ENCODE peak calls at places on chromosomes 6 and 20, in ten cellular contexts. A is astrocyte of the spinal cord; H is ovary; O is heart right ventricle; B is pancreas; T is naive thymus-derived CD4-positive, alpha-beta T cell; Z is HFF-Myc; L is suprapubic skin; E is dorsolateral prefrontal cortex; N is cardiac muscle cell. W is an unnamed sample.

GRCh38 chr20:62401331-62401779 is 5.7 kb downstream of the CABLES2 start:
- DNase-seq in A (no peak), H (no peak), O (no peak), B (no peak), T (no peak), Z (no peak), L (no peak), E (no peak), N (no peak), W (no peak)

GRCh38 chr6:111032493-111033140 is 50.8 kb downstream of the RPF2 start:
- DNase-seq in A (no peak), H (no peak), O (no peak), B (no peak), T (no peak), Z (no peak), L (no peak), E (no peak), N (peak), W (peak)

GRCh38 chr20:18079756-18080353 is 22.1 kb upstream of the OVOL2 start:
- DNase-seq in A (no peak), H (no peak), O (no peak), B (no peak), T (no peak), Z (no peak), L (no peak), E (no peak), N (no peak), W (no peak)

GRCh38 chr20:56778765-56779195 is 149.7 kb downstream of the TFAP2C start:
- DNase-seq in A (peak), H (no peak), O (no peak), B (no peak), T (peak), Z (peak), L (no peak), E (no peak), N (peak), W (peak)

GRCh38 chr6:158476389-158476788 is 83.5 kb upstream of the TMEM181 start:
- DNase-seq in A (no peak), H (no peak), O (no peak), B (no peak), T (no peak), Z (no peak), L (no peak), E (no peak), N (no peak), W (no peak)

GRCh38 chr6:39698789-39699188 is 26.4 kb downstream of the KIF6 start:
- DNase-seq in A (no peak), H (no peak), O (no peak), B (no peak), T (no peak), Z (no peak), L (no peak), E (no peak), N (no peak), W (no peak)

GRCh38 chr20:16601019-16601418 is 27.8 kb upstream of the KIF16B start:
- DNase-seq in A (no peak), H (no peak), O (no peak), B (no peak), T (no peak), Z (no peak), L (no peak), E (no peak), N (peak), W (no peak)

GRCh38 chr20:36728986-36729385 is 16.9 kb downstream of the NDRG3 start:
- DNase-seq in A (peak), H (no peak), O (no peak), B (no peak), T (no peak), Z (no peak), L (no peak), E (no peak), N (peak), W (no peak)

GRCh38 chr20:17456226-17456625 is 75.0 kb downstream of the BFSP1 start:
- DNase-seq in A (no peak), H (no peak), O (no peak), B (no peak), T (no peak), Z (no peak), L (no peak), E (no peak), N (no peak), W (no peak)

GRCh38 chr6:167778497-167779122 is 48.1 kb upstream of the AFDN start:
- DNase-seq in A (no peak), H (no peak), O (no peak), B (no peak), T (no peak), Z (no peak), L (no peak), E (no peak), N (no peak), W (no peak)

GRCh38 chr6:82144852-82145332 is 102.7 kb downstream of the IBTK start:
- DNase-seq in A (peak), H (peak), O (peak), B (peak), T (no peak), Z (peak), L (no peak), E (no peak), N (peak), W (peak)

GRCh38 chr6:142716097-142716496 is 228.9 kb downstream of the HIVEP2 start:
- DNase-seq in A (no peak), H (no peak), O (no peak), B (no peak), T (no peak), Z (no peak), L (no peak), E (no peak), N (no peak), W (no peak)

GRCh38 chr6:21593927-21594421 is 423 bp downstream of the SOX4 start:
- DNase-seq in A (peak), H (no peak), O (no peak), B (peak), T (no peak), Z (no peak), L (no peak), E (no peak), N (peak), W (peak)

GRCh38 chr6:52877786-52878185 is 31.7 kb downstream of the GSTA3 start:
- DNase-seq in A (peak), H (no peak), O (no peak), B (no peak), T (no peak), Z (no peak), L (no peak), E (no peak), N (no peak), W (peak)

GRCh38 chr20:22794200-22794599 is 209.8 kb upstream of the FOXA2 start:
- DNase-seq in A (no peak), H (no peak), O (no peak), B (no peak), T (no peak), Z (no peak), L (no peak), E (no peak), N (no peak), W (no peak)

GRCh38 chr20:22796465-22797077 is 212.2 kb upstream of the FOXA2 start:
- DNase-seq in A (peak), H (no peak), O (no peak), B (no peak), T (no peak), Z (no peak), L (no peak), E (no peak), N (peak), W (peak)

GRCh38 chr20:22795455-22795854 is 211.1 kb upstream of the FOXA2 start:
- DNase-seq in A (no peak), H (no peak), O (no peak), B (no peak), T (no peak), Z (no peak), L (no peak), E (no peak), N (no peak), W (no peak)

GRCh38 chr20:22797103-22797502 is 212.7 kb upstream of the FOXA2 start:
- DNase-seq in A (no peak), H (no peak), O (no peak), B (no peak), T (no peak), Z (no peak), L (no peak), E (no peak), N (no peak), W (peak)

GRCh38 chr20:22795897-22796296 is 211.5 kb upstream of the FOXA2 start:
- DNase-seq in A (peak), H (peak), O (peak), B (no peak), T (no peak), Z (peak), L (peak), E (no peak), N (peak), W (peak)
- H3K4me3 ChIP-seq in A (no peak), H (no peak), O (no peak), B (no peak), T (no peak), Z (no peak), L (no peak), E (no peak), N (no peak), W (no peak)

GRCh38 chr6:96537726-96538125 is 16.1 kb downstream of the UFL1 start:
- DNase-seq in A (no peak), H (no peak), O (no peak), B (no peak), T (no peak), Z (no peak), L (no peak), E (no peak), N (no peak), W (no peak)
- H3K4me3 ChIP-seq in A (no peak), H (no peak), O (no peak), B (no peak), T (no peak), Z (no peak), L (no peak), E (no peak), N (no peak), W (no peak)

GRCh38 chr6:36402481-36402880 is 15.0 kb upstream of the ETV7 start:
- DNase-seq in A (no peak), H (no peak), O (no peak), B (no peak), T (no peak), Z (no peak), L (no peak), E (no peak), N (no peak), W (no peak)

GRCh38 chr6:36404164-36404563 is 16.7 kb upstream of the ETV7 start:
- DNase-seq in A (no peak), H (no peak), O (no peak), B (no peak), T (no peak), Z (no peak), L (no peak), E (no peak), N (no peak), W (no peak)

GRCh38 chr6:36399970-36400369 is 12.5 kb upstream of the ETV7 start:
- DNase-seq in A (no peak), H (no peak), O (no peak), B (no peak), T (no peak), Z (no peak), L (no peak), E (no peak), N (no peak), W (no peak)
- H3K4me3 ChIP-seq in A (no peak), H (no peak), O (no peak), B (no peak), T (no peak), Z (no peak), L (no peak), E (no peak), N (no peak), W (no peak)

GRCh38 chr6:16421462-16421960 is 183.1 kb downstream of the GMPR start:
- DNase-seq in A (no peak), H (no peak), O (no peak), B (no peak), T (no peak), Z (no peak), L (no peak), E (no peak), N (no peak), W (no peak)
- H3K4me3 ChIP-seq in A (no peak), H (no peak), O (no peak), B (no peak), T (peak), Z (no peak), L (no peak), E (no peak), N (no peak), W (no peak)

W was measured in fibroblast of lung.